ENCODE peak calls at places on chromosomes 7 and 10, in five cellular contexts. One of them, this sample, is unnamed.

GRCh38 chr7:41538810-41539724 is 163.8 kb downstream of the INHBA start:
- DNase-seq in mesenchymal stem cell: no peak
- DNase-seq in ovary: no peak
- DNase-seq in right cardiac atrium: no peak
- DNase-seq in lower leg skin: no peak
- DNase-seq in this sample: no peak

GRCh38 chr7:77651544-77652162 is 44.6 kb upstream of the RSBN1L start:
- DNase-seq in mesenchymal stem cell: peak
- DNase-seq in ovary: peak
- DNase-seq in lower leg skin: no peak
- DNase-seq in right cardiac atrium: no peak
- DNase-seq in this sample: no peak

GRCh38 chr7:446289-446935 is 73.2 kb downstream of the PDGFA start:
- DNase-seq in right cardiac atrium: no peak
- DNase-seq in lower leg skin: no peak
- DNase-seq in mesenchymal stem cell: no peak
- DNase-seq in ovary: no peak
- DNase-seq in this sample: no peak

GRCh38 chr7:111223802-111224253 is 132.9 kb downstream of the LRRN3 start:
- DNase-seq in right cardiac atrium: no peak
- DNase-seq in lower leg skin: no peak
- DNase-seq in mesenchymal stem cell: no peak
- DNase-seq in ovary: no peak
- DNase-seq in this sample: no peak

GRCh38 chr10:14235511-14235910 is 95.2 kb downstream of the FRMD4A start:
- DNase-seq in ovary: no peak
- DNase-seq in lower leg skin: no peak
- DNase-seq in mesenchymal stem cell: no peak
- DNase-seq in right cardiac atrium: no peak
- DNase-seq in this sample: no peak

GRCh38 chr7:133290676-133291332 is 37.9 kb downstream of the EXOC4 start:
- DNase-seq in ovary: no peak
- DNase-seq in mesenchymal stem cell: no peak
- DNase-seq in lower leg skin: no peak
- DNase-seq in right cardiac atrium: no peak
- DNase-seq in this sample: no peak

GRCh38 chr10:13346280-13346819 is 1.7 kb downstream of the SEPHS1 start:
- DNase-seq in ovary: peak
- DNase-seq in right cardiac atrium: no peak
- DNase-seq in lower leg skin: no peak
- DNase-seq in mesenchymal stem cell: peak
- DNase-seq in this sample: no peak

GRCh38 chr7:25790261-25790660 is 361.7 kb upstream of the NFE2L3 start:
- DNase-seq in right cardiac atrium: no peak
- DNase-seq in ovary: no peak
- DNase-seq in lower leg skin: no peak
- DNase-seq in mesenchymal stem cell: peak
- DNase-seq in this sample: no peak

GRCh38 chr7:155456772-155457543 is 971 bp upstream of the EN2 start:
- DNase-seq in ovary: peak
- DNase-seq in right cardiac atrium: peak
- DNase-seq in lower leg skin: no peak
- DNase-seq in mesenchymal stem cell: peak
- DNase-seq in this sample: peak

GRCh38 chr10:111506266-111507034 is 429.6 kb downstream of the ADRA2A start:
- DNase-seq in lower leg skin: no peak
- DNase-seq in mesenchymal stem cell: no peak
- DNase-seq in right cardiac atrium: no peak
- DNase-seq in ovary: no peak
- DNase-seq in this sample: no peak

GRCh38 chr10:123139521-123140163 is 3.9 kb downstream of the HMX3 start:
- DNase-seq in ovary: no peak
- DNase-seq in lower leg skin: no peak
- DNase-seq in right cardiac atrium: no peak
- DNase-seq in mesenchymal stem cell: peak
- DNase-seq in this sample: no peak

GRCh38 chr7:84085147-84085546 is 109.4 kb downstream of the SEMA3A start:
- DNase-seq in ovary: no peak
- DNase-seq in right cardiac atrium: no peak
- DNase-seq in mesenchymal stem cell: peak
- DNase-seq in lower leg skin: no peak
- DNase-seq in this sample: no peak

GRCh38 chr10:71084061-71084817 is 128.1 kb upstream of the UNC5B start:
- DNase-seq in lower leg skin: peak
- DNase-seq in right cardiac atrium: peak
- DNase-seq in ovary: no peak
- DNase-seq in mesenchymal stem cell: no peak
- DNase-seq in this sample: peak

GRCh38 chr7:81014266-81014665 is 95.4 kb upstream of the SEMA3C start:
- DNase-seq in lower leg skin: no peak
- DNase-seq in right cardiac atrium: no peak
- DNase-seq in mesenchymal stem cell: no peak
- DNase-seq in ovary: no peak
- DNase-seq in this sample: no peak

GRCh38 chr10:50395279-50395678 is 144.0 kb upstream of the ASAH2 start:
- DNase-seq in mesenchymal stem cell: peak
- DNase-seq in right cardiac atrium: no peak
- DNase-seq in lower leg skin: no peak
- DNase-seq in ovary: no peak
- DNase-seq in this sample: peak

GRCh38 chr7:2894118-2894940 is 50.2 kb upstream of the GNA12 start:
- DNase-seq in lower leg skin: no peak
- DNase-seq in right cardiac atrium: no peak
- DNase-seq in mesenchymal stem cell: no peak
- DNase-seq in ovary: no peak
- DNase-seq in this sample: no peak

GRCh38 chr10:103884681-103885139 is 29.3 kb upstream of the SH3PXD2A start:
- DNase-seq in lower leg skin: peak
- DNase-seq in right cardiac atrium: no peak
- DNase-seq in ovary: peak
- DNase-seq in mesenchymal stem cell: peak
- DNase-seq in this sample: peak

GRCh38 chr7:157831901-157832810 is 495.4 kb downstream of the DNAJB6 start:
- DNase-seq in mesenchymal stem cell: no peak
- DNase-seq in lower leg skin: no peak
- DNase-seq in ovary: no peak
- DNase-seq in right cardiac atrium: no peak
- DNase-seq in this sample: no peak
- H3K4me3 ChIP-seq in mesenchymal stem cell: no peak
- H3K4me3 ChIP-seq in lower leg skin: no peak
- H3K4me3 ChIP-seq in ovary: no peak
- H3K4me3 ChIP-seq in right cardiac atrium: no peak
- H3K4me3 ChIP-seq in this sample: no peak

GRCh38 chr7:108034586-108034985 is 31.6 kb upstream of the LAMB1 start:
- DNase-seq in right cardiac atrium: no peak
- DNase-seq in lower leg skin: no peak
- DNase-seq in ovary: no peak
- DNase-seq in mesenchymal stem cell: no peak
- DNase-seq in this sample: no peak
- H3K4me3 ChIP-seq in right cardiac atrium: no peak
- H3K4me3 ChIP-seq in lower leg skin: no peak
- H3K4me3 ChIP-seq in ovary: no peak
- H3K4me3 ChIP-seq in mesenchymal stem cell: no peak
- H3K4me3 ChIP-seq in this sample: no peak

GRCh38 chr7:97734255-97734654 is 2.4 kb downstream of the TAC1 start:
- DNase-seq in lower leg skin: no peak
- DNase-seq in mesenchymal stem cell: no peak
- DNase-seq in ovary: no peak
- DNase-seq in right cardiac atrium: no peak
- DNase-seq in this sample: no peak

GRCh38 chr7:97732567-97733275 is 835 bp downstream of the TAC1 start:
- DNase-seq in lower leg skin: no peak
- DNase-seq in ovary: no peak
- DNase-seq in mesenchymal stem cell: no peak
- DNase-seq in right cardiac atrium: no peak
- DNase-seq in this sample: no peak

GRCh38 chr7:97731736-97732370 is at the start of gene TAC1:
- DNase-seq in ovary: no peak
- DNase-seq in lower leg skin: no peak
- DNase-seq in mesenchymal stem cell: no peak
- DNase-seq in right cardiac atrium: no peak
- DNase-seq in this sample: no peak

GRCh38 chr7:97735075-97735474 is 3.2 kb downstream of the TAC1 start:
- DNase-seq in lower leg skin: no peak
- DNase-seq in mesenchymal stem cell: no peak
- DNase-seq in right cardiac atrium: no peak
- DNase-seq in ovary: no peak
- DNase-seq in this sample: no peak

GRCh38 chr7:97733276-97734206 is 1.7 kb downstream of the TAC1 start:
- DNase-seq in ovary: no peak
- DNase-seq in right cardiac atrium: no peak
- DNase-seq in mesenchymal stem cell: no peak
- DNase-seq in lower leg skin: no peak
- DNase-seq in this sample: no peak
- H3K4me3 ChIP-seq in ovary: no peak
- H3K4me3 ChIP-seq in right cardiac atrium: peak
- H3K4me3 ChIP-seq in mesenchymal stem cell: peak
- H3K4me3 ChIP-seq in lower leg skin: no peak
- H3K4me3 ChIP-seq in this sample: no peak

GRCh38 chr10:48606530-48607355 is 1.9 kb upstream of the ARHGAP22 start:
- DNase-seq in ovary: no peak
- DNase-seq in mesenchymal stem cell: peak
- DNase-seq in lower leg skin: peak
- DNase-seq in right cardiac atrium: no peak
- DNase-seq in this sample: peak

GRCh38 chr10:48604039-48604407 is 850 bp downstream of the ARHGAP22 start:
- DNase-seq in ovary: no peak
- DNase-seq in lower leg skin: peak
- DNase-seq in mesenchymal stem cell: peak
- DNase-seq in right cardiac atrium: no peak
- DNase-seq in this sample: no peak

GRCh38 chr10:48605786-48606529 is 1.1 kb upstream of the ARHGAP22 start:
- DNase-seq in mesenchymal stem cell: peak
- DNase-seq in ovary: no peak
- DNase-seq in lower leg skin: peak
- DNase-seq in right cardiac atrium: no peak
- DNase-seq in this sample: no peak

GRCh38 chr10:48604408-48605263 is at the start of gene ARHGAP22:
- DNase-seq in ovary: peak
- DNase-seq in right cardiac atrium: peak
- DNase-seq in mesenchymal stem cell: peak
- DNase-seq in lower leg skin: peak
- DNase-seq in this sample: no peak

DNA sequence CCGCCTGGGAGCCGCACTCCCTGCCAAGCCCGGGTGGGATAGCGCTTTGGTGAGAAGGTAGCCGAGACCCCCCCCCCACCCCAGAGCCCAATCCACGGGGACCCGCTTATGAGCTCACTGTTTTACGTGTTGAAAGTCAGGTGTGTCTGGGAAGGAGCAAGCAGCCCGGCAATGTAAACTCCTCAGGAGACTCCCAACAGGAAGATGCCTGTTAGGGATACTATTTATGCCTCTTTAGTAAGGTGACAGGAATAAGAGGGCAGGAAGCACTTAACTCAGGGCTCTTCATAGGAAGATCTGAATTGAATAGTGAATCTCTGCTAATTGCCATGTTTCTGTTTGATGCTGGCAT is 367 bp upstream of the ARHGAP22 start:
- DNase-seq in right cardiac atrium: no peak
- DNase-seq in ovary: no peak
- DNase-seq in mesenchymal stem cell: peak
- DNase-seq in lower leg skin: no peak
- DNase-seq in this sample: no peak
- H3K4me3 ChIP-seq in right cardiac atrium: peak
- H3K4me3 ChIP-seq in ovary: peak
- H3K4me3 ChIP-seq in mesenchymal stem cell: peak
- H3K4me3 ChIP-seq in lower leg skin: no peak
- H3K4me3 ChIP-seq in this sample: no peak

GRCh38 chr7:148986737-148987009 is 41.6 kb downstream of the PDIA4 start:
- DNase-seq in ovary: no peak
- DNase-seq in lower leg skin: no peak
- DNase-seq in mesenchymal stem cell: no peak
- DNase-seq in right cardiac atrium: no peak
- DNase-seq in this sample: no peak
- H3K4me3 ChIP-seq in ovary: no peak
- H3K4me3 ChIP-seq in lower leg skin: no peak
- H3K4me3 ChIP-seq in mesenchymal stem cell: peak
- H3K4me3 ChIP-seq in right cardiac atrium: peak
- H3K4me3 ChIP-seq in this sample: no peak

DNA sequence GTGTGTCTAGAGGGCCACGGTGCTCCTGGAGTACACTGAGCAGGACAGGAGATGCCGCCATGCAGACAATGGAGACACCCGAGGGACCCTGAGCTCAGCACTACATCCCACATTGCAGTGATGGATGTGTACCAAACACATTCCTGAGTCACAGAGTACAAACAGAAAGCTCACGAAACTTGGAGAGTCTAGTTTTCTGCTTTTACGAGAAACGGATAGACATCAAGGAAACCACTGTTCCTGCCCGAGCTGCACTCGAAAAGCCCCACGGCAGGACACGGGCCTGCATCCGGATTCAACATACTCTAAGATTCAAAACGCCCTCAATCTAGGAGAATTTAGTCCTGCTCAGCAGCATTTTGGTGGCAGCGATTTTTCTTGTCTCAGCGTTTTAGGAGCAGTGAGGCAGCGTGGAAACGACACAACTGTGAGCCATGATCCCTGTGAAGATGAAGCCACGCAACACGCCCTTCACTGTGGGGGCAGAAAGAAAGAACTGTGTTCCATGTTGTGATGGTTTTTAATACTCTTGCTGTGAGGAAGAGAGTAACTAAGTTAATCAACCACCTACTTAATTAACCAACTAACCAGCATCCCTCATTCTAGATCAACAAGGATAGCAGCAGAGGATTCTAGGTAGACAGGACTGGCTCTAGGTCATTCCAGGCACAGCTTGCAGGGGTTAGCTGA is 3.2 kb downstream of the TNS3 start:
- DNase-seq in lower leg skin: no peak
- DNase-seq in mesenchymal stem cell: peak
- DNase-seq in right cardiac atrium: no peak
- DNase-seq in ovary: peak
- DNase-seq in this sample: no peak
- H3K4me3 ChIP-seq in lower leg skin: no peak
- H3K4me3 ChIP-seq in mesenchymal stem cell: peak
- H3K4me3 ChIP-seq in right cardiac atrium: no peak
- H3K4me3 ChIP-seq in ovary: no peak
- H3K4me3 ChIP-seq in this sample: no peak

DNA sequence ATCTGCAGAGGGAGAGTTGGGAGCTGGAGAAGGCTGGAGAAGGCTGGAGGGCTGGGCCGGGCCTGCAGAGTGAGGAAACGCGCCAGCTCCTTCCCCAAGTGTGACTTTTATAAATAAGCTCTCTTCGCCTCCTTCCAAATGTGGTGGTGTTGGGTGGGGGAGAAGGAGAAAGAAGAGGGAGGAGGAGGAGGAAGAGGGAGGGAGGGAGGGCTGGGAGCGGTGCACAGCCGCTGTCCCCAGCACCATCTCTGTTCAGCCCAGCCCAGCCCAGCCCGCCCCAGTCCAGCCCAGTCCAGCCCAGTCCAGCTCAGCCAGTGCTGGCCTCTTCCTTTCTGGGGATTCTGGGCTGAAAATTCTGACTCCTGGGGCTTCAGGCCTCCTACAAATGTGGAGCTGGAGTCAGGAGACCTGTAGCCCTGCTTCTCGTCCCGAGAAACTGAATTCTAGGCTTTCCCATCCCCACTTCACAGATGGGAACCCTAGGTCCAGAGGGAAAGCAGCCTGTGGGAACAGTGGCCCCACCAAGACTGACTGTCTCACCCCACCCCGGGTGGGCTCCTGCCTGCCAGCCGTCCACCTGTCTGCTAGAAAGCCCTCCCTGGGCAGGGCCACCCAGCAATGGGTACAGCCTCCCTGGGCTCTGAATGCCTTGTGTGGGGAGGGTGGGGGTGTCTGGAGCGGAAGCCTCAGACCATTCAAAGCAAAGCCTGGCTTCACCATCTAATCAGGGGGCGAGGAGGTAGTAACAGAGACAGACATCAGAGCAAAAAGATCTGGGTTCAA is 2.3 kb downstream of the STX1A start:
- DNase-seq in right cardiac atrium: peak
- DNase-seq in mesenchymal stem cell: peak
- DNase-seq in ovary: no peak
- DNase-seq in lower leg skin: no peak
- DNase-seq in this sample: no peak
- H3K4me3 ChIP-seq in right cardiac atrium: no peak
- H3K4me3 ChIP-seq in mesenchymal stem cell: peak
- H3K4me3 ChIP-seq in ovary: no peak
- H3K4me3 ChIP-seq in lower leg skin: no peak
- H3K4me3 ChIP-seq in this sample: no peak

This sample was measured in lung.